ENCODE peak calls at places on chromosomes 5 and 9, in five cellular contexts. O is heart right ventricle, E is IMR-90, Q is HFF-Myc, K is NCI-H1105. S is an unnamed sample.

GRCh38 chr5:20494706-20495105 is 506.7 kb upstream of the CDH18 start:
- DNase-seq in O (no peak), E (no peak), Q (no peak), K (no peak), S (no peak)

GRCh38 chr5:156120777-156121176 is 206.2 kb upstream of the SGCD start:
- DNase-seq in O (no peak), E (no peak), Q (no peak), K (no peak), S (no peak)

GRCh38 chr5:35656721-35657120 is 39.1 kb downstream of the SPEF2 start:
- DNase-seq in O (no peak), E (peak), Q (no peak), K (no peak), S (no peak)

GRCh38 chr5:149940941-149941644 is 3.5 kb downstream of the PDE6A start:
- DNase-seq in O (no peak), E (no peak), Q (no peak), K (no peak), S (no peak)

GRCh38 chr5:123605822-123606221 is 93.8 kb downstream of the CSNK1G3 start:
- DNase-seq in O (no peak), E (no peak), Q (no peak), K (no peak), S (no peak)

GRCh38 chr9:135905380-135906282 is 1.7 kb downstream of the CAMSAP1 start:
- DNase-seq in O (no peak), E (peak), Q (no peak), K (no peak), S (peak)

GRCh38 chr5:82111191-82111590 is 139.4 kb downstream of the ATG10 start:
- DNase-seq in O (no peak), E (peak), Q (no peak), K (no peak), S (no peak)

GRCh38 chr5:172806897-172807672 is 27.0 kb upstream of the ERGIC1 start:
- DNase-seq in O (peak), E (peak), Q (peak), K (no peak), S (peak)

GRCh38 chr9:96853711-96854072 is 622 bp downstream of the ZNF782 start:
- DNase-seq in O (no peak), E (peak), Q (no peak), K (no peak), S (no peak)

GRCh38 chr9:18357321-18357720 is 116.6 kb upstream of the ADAMTSL1 start:
- DNase-seq in O (no peak), E (no peak), Q (no peak), K (no peak), S (no peak)

S was measured in stimulated activated naive CD8-positive, alpha-beta T cell treated with anti-CD3 and anti-CD28 coated beads, Interleukin-15, amount 100 ng/mL, for 72 hours.